ENCODE peak calls at places on chromosomes 12 and 14, in four cellular contexts. R is A549, N is HepG2, G is H1. C is an unnamed sample.

GRCh38 chr14:100726812-100727564 is at the start of gene DLK1:
- DNase-seq in N (no peak), R (no peak), G (no peak), C (peak)

GRCh38 chr12:11949738-11950403 is 120.9 kb upstream of the BCL2L14 start:
- DNase-seq in G (no peak), R (no peak), N (no peak), C (no peak)

GRCh38 chr14:104787736-104788532 is 7.6 kb downstream of the AKT1 start:
- DNase-seq in G (no peak), N (no peak), R (no peak), C (no peak)

GRCh38 chr14:72801841-72802587 is 91.9 kb downstream of the DPF3 start:
- DNase-seq in G (no peak), N (no peak), R (no peak), C (no peak)

GRCh38 chr12:128425883-128426282 is 158.9 kb downstream of the TMEM132C start:
- DNase-seq in N (no peak), G (no peak), R (no peak), C (no peak)

GRCh38 chr14:92798811-92799210 is 4.7 kb downstream of the GOLGA5 start:
- DNase-seq in R (no peak), N (no peak), G (no peak), C (no peak)

GRCh38 chr12:62933220-62933870 is 1.6 kb downstream of the PPM1H start:
- DNase-seq in N (peak), R (peak), G (no peak), C (peak)

GRCh38 chr14:61503167-61503801 is 181.9 kb downstream of the PRKCH start:
- DNase-seq in G (no peak), N (no peak), R (no peak), C (no peak)

GRCh38 chr12:111268738-111269572 is 99.9 kb downstream of the PHETA1 start:
- DNase-seq in N (no peak), R (no peak), G (no peak), C (peak)

GRCh38 chr14:50855558-50855957 is 16.3 kb upstream of the ABHD12B start:
- DNase-seq in N (no peak), R (no peak), G (no peak), C (no peak)

GRCh38 chr14:72780771-72781170 is 113.1 kb downstream of the DPF3 start:
- DNase-seq in N (no peak), G (no peak), R (no peak), C (no peak)

GRCh38 chr12:56462565-56462964 is 5.8 kb upstream of the SPRYD4 start:
- DNase-seq in R (no peak), N (no peak), G (no peak), C (no peak)

GRCh38 chr12:124381454-124382207 is 86.7 kb downstream of the RFLNA start:
- DNase-seq in N (no peak), G (no peak), R (peak), C (no peak)

GRCh38 chr12:65728913-65729793 is 95.1 kb upstream of the HMGA2 start:
- DNase-seq in N (no peak), R (no peak), G (no peak), C (no peak)

GRCh38 chr14:74019408-74019714 is 212 bp downstream of the BBOF1 start:
- DNase-seq in N (no peak), R (no peak), G (no peak), C (no peak)

GRCh38 chr14:74018704-74019407 is at the start of the genes BBOF1 and ENTPD5:
- DNase-seq in R (peak), G (peak), N (peak), C (peak)

GRCh38 chr14:74015965-74016364 is 3.1 kb downstream of the ENTPD5 start:
- DNase-seq in R (no peak), G (no peak), N (no peak), C (peak)

GRCh38 chr14:74019743-74020142 is 594 bp downstream of the BBOF1 start:
- DNase-seq in G (no peak), R (peak), N (peak), C (no peak)

DNA sequence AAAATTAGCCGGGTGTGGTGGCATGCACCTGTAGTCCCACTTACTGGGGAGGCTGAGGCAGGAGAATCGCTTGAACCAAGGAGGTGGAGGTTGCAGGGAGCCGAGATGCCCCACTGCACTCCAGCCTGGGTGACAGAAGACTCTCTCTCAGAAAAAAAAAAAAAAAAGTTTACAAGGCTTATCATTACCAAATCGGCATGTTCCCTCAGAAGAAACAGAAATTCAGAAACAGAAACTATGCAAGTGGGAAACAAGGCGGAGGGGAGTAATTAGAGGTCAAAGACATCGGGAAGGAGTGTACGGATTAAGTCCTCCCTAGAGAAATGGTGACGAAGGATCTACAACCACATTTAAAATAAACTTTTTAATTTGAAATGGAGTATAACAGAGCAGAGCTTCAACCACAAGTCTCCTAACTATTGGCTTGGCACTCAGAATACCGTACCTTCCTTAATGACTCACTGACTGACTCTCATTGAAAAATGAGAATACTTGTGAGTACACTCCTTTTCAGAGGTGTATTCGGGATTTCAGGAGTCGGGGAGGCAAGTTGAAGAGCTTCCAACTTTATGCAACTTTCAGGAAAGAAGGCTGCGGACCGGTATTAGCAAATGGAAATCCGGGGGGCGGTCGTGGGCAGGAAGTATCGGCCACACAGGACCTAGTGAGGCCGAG is 922 bp downstream of the ENTPD5 start:
- DNase-seq in G (no peak), R (peak), N (peak), C (no peak)
- TF ChIP-seq RAD21 in G (no peak), R (no peak), N (no peak), C (no peak)

DNA sequence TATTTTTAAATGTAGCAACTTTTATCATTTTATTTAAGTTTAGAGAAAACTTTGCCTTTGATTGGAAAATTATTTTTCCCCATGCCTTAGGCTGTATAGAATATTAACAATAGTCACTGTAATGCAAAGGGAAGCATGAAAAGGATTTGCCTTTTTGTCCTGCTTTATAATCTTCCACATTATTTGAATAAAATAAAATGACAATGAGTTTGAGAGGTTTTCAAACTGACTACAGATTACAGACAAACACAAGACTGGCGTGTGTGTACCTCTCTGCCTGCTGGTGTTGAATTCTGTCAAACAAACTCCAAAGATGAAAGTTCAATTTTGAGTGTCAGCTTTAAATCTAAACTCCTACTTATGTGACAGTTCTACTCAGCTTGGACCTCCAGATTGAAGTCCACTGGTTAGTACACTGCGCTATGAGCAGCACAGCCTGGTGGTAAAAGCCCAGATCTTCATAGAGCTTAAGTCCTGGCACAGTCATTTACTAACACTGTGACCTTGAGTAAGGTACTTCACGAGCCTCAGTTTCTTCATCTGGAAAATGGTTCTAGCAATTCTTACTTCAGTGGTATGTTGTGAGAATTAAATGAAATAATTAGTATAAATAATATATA is 98.3 kb upstream of the CPNE8 start:
- DNase-seq in G (no peak), R (no peak), N (peak), C (no peak)
- TF ChIP-seq JUN in G (no peak), R (no peak), N (no peak), C (no peak)

DNA sequence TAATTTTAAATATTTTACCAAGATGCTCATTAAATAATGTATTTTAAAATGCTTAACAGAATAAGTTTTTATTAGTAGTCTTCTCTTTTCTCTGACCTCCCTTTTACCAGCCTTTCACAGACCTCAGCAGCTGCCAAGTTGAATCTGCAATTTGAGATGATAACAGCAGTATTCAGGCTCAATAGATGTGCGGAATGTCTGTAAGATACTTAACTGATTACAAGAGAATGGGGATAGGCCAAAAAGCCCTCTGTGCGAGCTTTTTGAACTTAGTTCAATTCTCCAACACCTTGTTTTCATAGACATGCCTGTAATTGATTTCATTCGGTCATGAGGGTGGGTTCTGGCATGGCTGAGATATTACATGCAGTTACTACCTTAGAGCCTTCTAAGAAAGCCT is 277.3 kb downstream of the TMTC2 start:
- DNase-seq in R (no peak), N (no peak), G (no peak), C (no peak)
- TF ChIP-seq RAD21 in R (no peak), N (no peak), G (no peak), C (no peak)

GRCh38 chr12:49962861-49963765 is 1.4 kb downstream of the AQP5 start:
- DNase-seq in R (peak), G (no peak), N (no peak), C (no peak)
- TF ChIP-seq JUN in R (no peak), G (no peak), N (no peak), C (no peak)

GRCh38 chr14:68955164-68955921 is 23.8 kb downstream of the ACTN1 start:
- DNase-seq in G (no peak), R (no peak), N (peak), C (no peak)

GRCh38 chr14:68950111-68950510 is 29.0 kb downstream of the ACTN1 start:
- DNase-seq in G (no peak), R (no peak), N (peak), C (no peak)

GRCh38 chr14:68951051-68951797 is 27.9 kb downstream of the ACTN1 start:
- DNase-seq in N (no peak), G (no peak), R (peak), C (no peak)

GRCh38 chr14:68951800-68952540 is 27.1 kb downstream of the ACTN1 start:
- DNase-seq in R (no peak), G (no peak), N (no peak), C (no peak)

GRCh38 chr14:68952544-68953535 is 26.3 kb downstream of the ACTN1 start:
- DNase-seq in G (no peak), R (no peak), N (no peak), C (no peak)
- TF ChIP-seq RAD21 in G (no peak), R (no peak), N (no peak), C (no peak)

DNA sequence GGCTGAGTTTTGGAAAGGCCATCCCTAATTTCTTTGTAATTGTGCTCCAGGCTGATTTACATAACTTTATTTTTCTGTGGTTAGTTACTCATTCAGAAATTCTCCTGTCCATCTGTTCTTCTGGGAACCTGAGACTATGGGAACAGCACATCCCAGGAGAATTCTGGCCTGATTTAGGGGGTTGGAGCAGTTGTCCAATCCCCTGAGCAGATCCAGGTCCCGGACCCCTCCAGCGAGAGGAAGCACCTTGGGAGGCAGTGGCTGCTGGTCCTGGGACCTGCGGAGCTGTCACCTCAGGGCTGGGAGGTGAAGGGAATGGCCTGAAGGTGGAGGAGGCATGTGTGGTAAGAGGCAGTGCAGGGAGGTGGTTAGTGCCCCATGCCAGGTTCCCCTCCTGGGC is 40.4 kb downstream of the TSPAN9 start:
- DNase-seq in G (no peak), N (no peak), R (no peak), C (no peak)
- TF ChIP-seq JUN in G (no peak), N (no peak), R (no peak), C (no peak)